ENCODE peak calls at places on chromosome 20, in four cellular contexts. E is astrocyte of the hippocampus; R is lung microvascular endothelial cell; W is CD8-positive, alpha-beta T cell. B is an unnamed sample.

GRCh38 chr20:63177785-63178444 is 38.0 kb downstream of the YTHDF1 start:
- DNase-seq in W (no peak), E (peak), R (no peak), B (no peak)

GRCh38 chr20:50041238-50041915 is 58.6 kb downstream of the SNAI1 start:
- DNase-seq in W (no peak), E (no peak), R (no peak), B (no peak)

GRCh38 chr20:61937963-61938838 is 127.5 kb downstream of the TAF4 start:
- DNase-seq in R (no peak), W (no peak), E (no peak), B (no peak)

GRCh38 chr20:57882451-57883161 is 172.8 kb upstream of the PMEPA1 start:
- DNase-seq in W (no peak), E (peak), R (no peak), B (no peak)

GRCh38 chr20:3749689-3750639 is 17.5 kb downstream of the HSPA12B start:
- DNase-seq in W (no peak), R (no peak), E (peak), B (no peak)

GRCh38 chr20:12012241-12013222 is 94.8 kb downstream of the BTBD3 start:
- DNase-seq in R (peak), E (peak), W (no peak), B (peak)

GRCh38 chr20:55143605-55144004 is 668.2 kb downstream of the DOK5 start:
- DNase-seq in R (no peak), W (no peak), E (no peak), B (no peak)

GRCh38 chr20:40663991-40664880 is 24.8 kb downstream of the MAFB start:
- DNase-seq in E (no peak), R (no peak), W (no peak), B (no peak)

GRCh38 chr20:58225490-58226200 is 2.8 kb downstream of the ANKRD60 start:
- DNase-seq in R (no peak), W (no peak), E (no peak), B (no peak)

GRCh38 chr20:23445596-23446217 is 6.2 kb downstream of the CSTL1 start:
- DNase-seq in W (no peak), E (peak), R (peak), B (no peak)

GRCh38 chr20:52801628-52802006 is 170.5 kb upstream of the TSHZ2 start:
- DNase-seq in W (no peak), R (no peak), E (no peak), B (peak)

GRCh38 chr20:22322513-22322912 is 261.9 kb downstream of the FOXA2 start:
- DNase-seq in R (no peak), W (no peak), E (no peak), B (no peak)

GRCh38 chr20:46399401-46399800 is 7.0 kb downstream of the ELMO2 start:
- DNase-seq in W (no peak), E (no peak), R (peak), B (no peak)

GRCh38 chr20:9079038-9079731 is 10.3 kb downstream of the PLCB4 start:
- DNase-seq in R (no peak), E (no peak), W (no peak), B (no peak)

GRCh38 chr20:36792422-36792821 is 18.9 kb upstream of the DSN1 start:
- DNase-seq in W (no peak), E (peak), R (peak), B (peak)

GRCh38 chr20:63657260-63657936 is 714 bp upstream of the RTEL1 start:
- DNase-seq in E (no peak), R (no peak), W (no peak), B (no peak)

B was measured in SK-N-DZ.